ENCODE peak calls at places on chromosomes 2 and 18, in five cellular contexts. P, Z, M, O and G are unnamed samples.

GRCh38 chr18:46042571-46043123 is 29.4 kb downstream of the PSTPIP2 start:
- DNase-seq in O (no peak), Z (no peak), P (peak), M (no peak), G (peak)

GRCh38 chr2:197434541-197435513 is at the start of gene SF3B1:
- DNase-seq in P (peak), Z (peak), M (peak), O (peak), G (peak)

GRCh38 chr18:61718944-61719343 is 173.9 kb downstream of the RNF152 start:
- DNase-seq in Z (no peak), M (no peak), P (no peak), O (no peak), G (no peak)

GRCh38 chr2:15836942-15837610 is 103.3 kb upstream of the MYCN start:
- DNase-seq in P (no peak), Z (no peak), O (no peak), M (no peak), G (no peak)

GRCh38 chr2:160077912-160078585 is 15.6 kb upstream of the PLA2R1 start:
- DNase-seq in O (no peak), P (no peak), M (no peak), Z (no peak), G (no peak)

GRCh38 chr2:171741189-171741588 is 53.9 kb downstream of the DYNC1I2 start:
- DNase-seq in O (no peak), M (no peak), P (peak), Z (no peak), G (no peak)

GRCh38 chr18:26656401-26656943 is 108.1 kb upstream of the KCTD1 start:
- DNase-seq in O (no peak), M (no peak), Z (no peak), P (no peak), G (no peak)

GRCh38 chr2:43412121-43412753 is 183.6 kb downstream of the THADA start:
- DNase-seq in Z (no peak), M (no peak), O (no peak), P (peak), G (no peak)

GRCh38 chr2:7619203-7619602 is 702.0 kb downstream of the RNF144A start:
- DNase-seq in Z (no peak), M (no peak), O (no peak), P (no peak), G (no peak)